ENCODE peak calls at places on chromosomes 11 and 22, in four cellular contexts. J, L, S and W are unnamed samples.

GRCh38 chr11:72813740-72814138 is 472 bp upstream of the ATG16L2 start:
- DNase-seq in J (peak), L (no peak), S (no peak), W (peak)

GRCh38 chr11:8267831-8268529 is 4.3 kb upstream of the LMO1 start:
- DNase-seq in J (no peak), L (no peak), S (no peak), W (no peak)

GRCh38 chr11:62336949-62337681 is at the start of gene ASRGL1:
- DNase-seq in J (peak), L (peak), S (no peak), W (peak)

GRCh38 chr11:124961972-124962609 is 8.1 kb downstream of the CCDC15 start:
- DNase-seq in J (no peak), L (peak), S (peak), W (no peak)

GRCh38 chr11:97965849-97966646 is 1054.7 kb upstream of the CNTN5 start:
- DNase-seq in J (no peak), L (no peak), S (peak), W (no peak)

GRCh38 chr11:125084057-125084416 is 20.9 kb downstream of the SLC37A2 start:
- DNase-seq in J (no peak), L (no peak), S (no peak), W (no peak)

GRCh38 chr11:86955674-86956522 is 703 bp upstream of the FZD4 start:
- DNase-seq in J (peak), L (peak), S (no peak), W (peak)

GRCh38 chr22:18044548-18045271 is 20.3 kb upstream of the MICAL3 start:
- DNase-seq in J (no peak), L (no peak), S (no peak), W (peak)